ENCODE peak calls at places on chromosomes 16 and 17, in seven cellular contexts. One of them, this sample, is unnamed.

GRCh38 chr17:75785770-75786538 is 1.3 kb downstream of the UNK start:
- DNase-seq in CD8-positive, alpha-beta T cell: no peak
- DNase-seq in choroid plexus epithelial cell: peak; percentile 64
- DNase-seq in spleen: peak; percentile 20
- DNase-seq in cardiac muscle cell: no peak
- DNase-seq in A549: no peak
- DNase-seq in retinal pigment epithelial cell: no peak
- DNase-seq in this sample: no peak

GRCh38 chr17:78819402-78819801 is 21.2 kb downstream of the USP36 start:
- DNase-seq in A549: no peak
- DNase-seq in choroid plexus epithelial cell: no peak
- DNase-seq in retinal pigment epithelial cell: no peak
- DNase-seq in spleen: peak; percentile 61
- DNase-seq in cardiac muscle cell: no peak
- DNase-seq in CD8-positive, alpha-beta T cell: no peak
- DNase-seq in this sample: no peak

GRCh38 chr16:1863681-1864460 is 8.1 kb downstream of the MEIOB start:
- DNase-seq in retinal pigment epithelial cell: no peak
- DNase-seq in A549: peak; percentile 44
- DNase-seq in spleen: no peak
- DNase-seq in cardiac muscle cell: peak; percentile 44
- DNase-seq in choroid plexus epithelial cell: peak; percentile 62
- DNase-seq in CD8-positive, alpha-beta T cell: no peak
- DNase-seq in this sample: no peak

GRCh38 chr16:30557397-30557949 is 701 bp downstream of the ZNF764 start:
- DNase-seq in cardiac muscle cell: no peak
- DNase-seq in A549: no peak
- DNase-seq in CD8-positive, alpha-beta T cell: no peak
- DNase-seq in spleen: no peak
- DNase-seq in choroid plexus epithelial cell: no peak
- DNase-seq in retinal pigment epithelial cell: no peak
- DNase-seq in this sample: no peak

GRCh38 chr16:89040391-89040790 is 53.3 kb upstream of the ACSF3 start:
- DNase-seq in retinal pigment epithelial cell: no peak
- DNase-seq in choroid plexus epithelial cell: no peak
- DNase-seq in A549: no peak
- DNase-seq in cardiac muscle cell: no peak
- DNase-seq in CD8-positive, alpha-beta T cell: no peak
- DNase-seq in spleen: peak; percentile 50
- DNase-seq in this sample: no peak

GRCh38 chr17:83068641-83069570 is 10.5 kb upstream of the METRNL start:
- DNase-seq in cardiac muscle cell: no peak
- DNase-seq in spleen: peak; percentile 74
- DNase-seq in CD8-positive, alpha-beta T cell: no peak
- DNase-seq in retinal pigment epithelial cell: no peak
- DNase-seq in choroid plexus epithelial cell: no peak
- DNase-seq in A549: no peak
- DNase-seq in this sample: no peak

GRCh38 chr17:65785109-65785508 is 223.7 kb upstream of the AXIN2 start:
- DNase-seq in cardiac muscle cell: no peak
- DNase-seq in retinal pigment epithelial cell: peak; percentile 81
- DNase-seq in choroid plexus epithelial cell: peak; percentile 96
- DNase-seq in CD8-positive, alpha-beta T cell: no peak
- DNase-seq in A549: peak; percentile 93
- DNase-seq in spleen: no peak
- DNase-seq in this sample: peak; percentile 91

GRCh38 chr16:62711797-62712196 is 675.6 kb upstream of the CDH8 start:
- DNase-seq in choroid plexus epithelial cell: no peak
- DNase-seq in spleen: no peak
- DNase-seq in retinal pigment epithelial cell: no peak
- DNase-seq in cardiac muscle cell: no peak
- DNase-seq in CD8-positive, alpha-beta T cell: no peak
- DNase-seq in A549: no peak
- DNase-seq in this sample: no peak

GRCh38 chr16:4944333-4945281 is 7.7 kb upstream of the PPL start:
- DNase-seq in A549: peak; percentile 94
- DNase-seq in cardiac muscle cell: peak; percentile 63
- DNase-seq in retinal pigment epithelial cell: peak; percentile 98
- DNase-seq in choroid plexus epithelial cell: peak; percentile 97
- DNase-seq in CD8-positive, alpha-beta T cell: no peak
- DNase-seq in spleen: no peak
- DNase-seq in this sample: peak; percentile 22

GRCh38 chr16:88911148-88911945 is 44.9 kb upstream of the PABPN1L start:
- DNase-seq in retinal pigment epithelial cell: no peak
- DNase-seq in choroid plexus epithelial cell: no peak
- DNase-seq in A549: no peak
- DNase-seq in cardiac muscle cell: no peak
- DNase-seq in CD8-positive, alpha-beta T cell: no peak
- DNase-seq in spleen: peak; percentile 87
- DNase-seq in this sample: no peak

GRCh38 chr16:35776-36305 is 17.6 kb downstream of the POLR3K start:
- DNase-seq in choroid plexus epithelial cell: no peak
- DNase-seq in A549: no peak
- DNase-seq in retinal pigment epithelial cell: no peak
- DNase-seq in CD8-positive, alpha-beta T cell: no peak
- DNase-seq in spleen: no peak
- DNase-seq in cardiac muscle cell: no peak
- DNase-seq in this sample: no peak

GRCh38 chr17:61410555-61411089 is 11.0 kb downstream of the TBX2 start:
- DNase-seq in A549: peak; percentile 60
- DNase-seq in spleen: peak; percentile 91
- DNase-seq in cardiac muscle cell: peak; percentile 89
- DNase-seq in choroid plexus epithelial cell: peak; percentile 75
- DNase-seq in retinal pigment epithelial cell: no peak
- DNase-seq in CD8-positive, alpha-beta T cell: peak; percentile 58
- DNase-seq in this sample: no peak

GRCh38 chr17:39485555-39485954 is 24.3 kb downstream of the CDK12 start:
- DNase-seq in choroid plexus epithelial cell: peak; percentile 95
- DNase-seq in CD8-positive, alpha-beta T cell: no peak
- DNase-seq in spleen: no peak
- DNase-seq in retinal pigment epithelial cell: peak; percentile 58
- DNase-seq in cardiac muscle cell: no peak
- DNase-seq in A549: peak; percentile 84
- DNase-seq in this sample: no peak

GRCh38 chr16:65218348-65218747 is 96.5 kb upstream of the CDH11 start:
- DNase-seq in choroid plexus epithelial cell: no peak
- DNase-seq in retinal pigment epithelial cell: no peak
- DNase-seq in spleen: no peak
- DNase-seq in cardiac muscle cell: no peak
- DNase-seq in A549: no peak
- DNase-seq in CD8-positive, alpha-beta T cell: no peak
- DNase-seq in this sample: no peak
- TF ChIP-seq CTCF in choroid plexus epithelial cell: no peak
- TF ChIP-seq CTCF in retinal pigment epithelial cell: no peak
- TF ChIP-seq CTCF in spleen: no peak
- TF ChIP-seq CTCF in cardiac muscle cell: no peak
- TF ChIP-seq CTCF in A549: no peak
- TF ChIP-seq CTCF in CD8-positive, alpha-beta T cell: no peak
- TF ChIP-seq CTCF in this sample: no peak

GRCh38 chr17:59151007-59151406 is 4.0 kb downstream of the SKA2 start:
- DNase-seq in CD8-positive, alpha-beta T cell: no peak
- DNase-seq in cardiac muscle cell: no peak
- DNase-seq in choroid plexus epithelial cell: no peak
- DNase-seq in A549: no peak
- DNase-seq in retinal pigment epithelial cell: no peak
- DNase-seq in spleen: no peak
- DNase-seq in this sample: no peak
- H3K4me3 ChIP-seq in CD8-positive, alpha-beta T cell: no peak overlapping the region
- H3K4me3 ChIP-seq in cardiac muscle cell: no peak overlapping the region
- H3K4me3 ChIP-seq in choroid plexus epithelial cell: no peak overlapping the region
- H3K4me3 ChIP-seq in A549: no peak overlapping the region
- H3K4me3 ChIP-seq in retinal pigment epithelial cell: no peak overlapping the region
- H3K4me3 ChIP-seq in spleen: no peak overlapping the region
- H3K4me3 ChIP-seq in this sample: no peak overlapping the region

DNA sequence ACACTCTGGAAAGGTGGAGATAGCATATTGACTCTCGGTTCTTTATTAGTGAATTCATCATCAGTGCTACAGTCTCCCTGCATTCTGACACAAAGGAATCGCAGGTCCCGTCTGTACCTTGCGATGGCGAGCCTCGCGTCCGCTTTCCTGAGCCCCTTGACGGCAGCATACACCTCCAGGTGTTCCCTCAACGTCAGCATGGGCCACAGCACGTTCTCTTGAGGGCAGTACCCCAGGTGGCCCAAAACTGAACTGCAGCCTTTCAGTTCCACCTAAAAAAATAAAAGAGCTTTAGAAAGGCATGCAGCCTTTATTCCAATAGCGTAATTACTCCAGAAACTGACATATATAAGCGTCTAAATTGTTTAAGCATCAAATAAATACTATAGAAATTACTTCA is 24.2 kb upstream of the ABCA9 start:
- DNase-seq in spleen: no peak
- DNase-seq in cardiac muscle cell: peak; percentile 27
- DNase-seq in choroid plexus epithelial cell: no peak
- DNase-seq in retinal pigment epithelial cell: no peak
- DNase-seq in CD8-positive, alpha-beta T cell: no peak
- DNase-seq in A549: peak; percentile 32
- DNase-seq in this sample: peak; percentile 4
- TF ChIP-seq CTCF in spleen: peak; percentile 28
- TF ChIP-seq CTCF in cardiac muscle cell: peak; percentile 38
- TF ChIP-seq CTCF in choroid plexus epithelial cell: peak; percentile 54
- TF ChIP-seq CTCF in retinal pigment epithelial cell: peak; percentile 51
- TF ChIP-seq CTCF in CD8-positive, alpha-beta T cell: peak; percentile 31
- TF ChIP-seq CTCF in A549: no peak
- TF ChIP-seq CTCF in this sample: peak; percentile 47

DNA sequence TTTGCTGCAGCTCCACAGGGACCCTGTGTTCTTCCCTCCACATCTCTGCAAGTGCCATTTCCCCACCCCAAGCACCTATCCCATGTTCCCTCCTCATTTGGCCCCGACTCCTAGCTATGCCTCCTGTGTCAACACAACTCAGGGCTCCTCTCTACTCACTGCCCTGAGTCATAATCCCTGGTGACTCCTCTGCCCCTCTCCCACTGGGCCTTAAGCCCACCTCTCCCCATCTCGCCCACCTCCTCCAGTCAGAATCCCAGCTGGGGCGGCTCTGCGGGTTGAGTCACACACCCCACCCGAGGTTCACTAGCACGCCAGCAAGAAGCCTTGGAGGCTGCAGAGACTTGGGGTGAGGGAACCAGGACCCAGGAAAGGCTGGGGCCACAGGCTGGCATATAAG is 346.2 kb downstream of the FOXL1 start:
- DNase-seq in A549: peak; percentile 12
- DNase-seq in retinal pigment epithelial cell: peak; percentile 83
- DNase-seq in spleen: no peak
- DNase-seq in cardiac muscle cell: no peak
- DNase-seq in CD8-positive, alpha-beta T cell: no peak
- DNase-seq in choroid plexus epithelial cell: no peak
- DNase-seq in this sample: no peak
- H3K4me3 ChIP-seq in A549: no peak overlapping the region
- H3K4me3 ChIP-seq in retinal pigment epithelial cell: no peak overlapping the region
- H3K4me3 ChIP-seq in spleen: no peak overlapping the region
- H3K4me3 ChIP-seq in cardiac muscle cell: no peak overlapping the region
- H3K4me3 ChIP-seq in CD8-positive, alpha-beta T cell: no peak overlapping the region
- H3K4me3 ChIP-seq in choroid plexus epithelial cell: no peak overlapping the region
- H3K4me3 ChIP-seq in this sample: no peak overlapping the region

GRCh38 chr16:86016201-86016965 is 117.4 kb downstream of the IRF8 start:
- DNase-seq in A549: peak; percentile 64
- DNase-seq in CD8-positive, alpha-beta T cell: no peak
- DNase-seq in choroid plexus epithelial cell: peak; percentile 81
- DNase-seq in retinal pigment epithelial cell: no peak
- DNase-seq in cardiac muscle cell: peak; percentile 70
- DNase-seq in spleen: no peak
- DNase-seq in this sample: peak; percentile 3

GRCh38 chr16:86022381-86022960 is 123.5 kb downstream of the IRF8 start:
- DNase-seq in CD8-positive, alpha-beta T cell: no peak
- DNase-seq in choroid plexus epithelial cell: no peak
- DNase-seq in retinal pigment epithelial cell: no peak
- DNase-seq in cardiac muscle cell: peak; percentile 87
- DNase-seq in spleen: no peak
- DNase-seq in A549: no peak
- DNase-seq in this sample: no peak

GRCh38 chr16:86018487-86018886 is 119.5 kb downstream of the IRF8 start:
- DNase-seq in retinal pigment epithelial cell: no peak
- DNase-seq in cardiac muscle cell: no peak
- DNase-seq in CD8-positive, alpha-beta T cell: no peak
- DNase-seq in A549: no peak
- DNase-seq in spleen: no peak
- DNase-seq in choroid plexus epithelial cell: peak; percentile 72
- DNase-seq in this sample: no peak

GRCh38 chr16:86020971-86021370 is 122.0 kb downstream of the IRF8 start:
- DNase-seq in spleen: no peak
- DNase-seq in A549: no peak
- DNase-seq in retinal pigment epithelial cell: no peak
- DNase-seq in CD8-positive, alpha-beta T cell: no peak
- DNase-seq in cardiac muscle cell: no peak
- DNase-seq in choroid plexus epithelial cell: no peak
- DNase-seq in this sample: no peak

GRCh38 chr16:86019446-86020047 is 120.6 kb downstream of the IRF8 start:
- DNase-seq in A549: peak; percentile 22
- DNase-seq in CD8-positive, alpha-beta T cell: no peak
- DNase-seq in choroid plexus epithelial cell: no peak
- DNase-seq in spleen: no peak
- DNase-seq in retinal pigment epithelial cell: no peak
- DNase-seq in cardiac muscle cell: peak; percentile 54
- DNase-seq in this sample: no peak
- TF ChIP-seq CTCF in A549: no peak
- TF ChIP-seq CTCF in CD8-positive, alpha-beta T cell: no peak
- TF ChIP-seq CTCF in choroid plexus epithelial cell: peak; percentile 59
- TF ChIP-seq CTCF in spleen: no peak
- TF ChIP-seq CTCF in retinal pigment epithelial cell: peak; percentile 37
- TF ChIP-seq CTCF in cardiac muscle cell: peak; percentile 33
- TF ChIP-seq CTCF in this sample: peak; percentile 27

GRCh38 chr17:81223758-81224122 is 975 bp upstream of the CEP131 start:
- DNase-seq in retinal pigment epithelial cell: no peak
- DNase-seq in choroid plexus epithelial cell: no peak
- DNase-seq in cardiac muscle cell: no peak
- DNase-seq in A549: no peak
- DNase-seq in CD8-positive, alpha-beta T cell: no peak
- DNase-seq in spleen: no peak
- DNase-seq in this sample: no peak
- H3K4me3 ChIP-seq in retinal pigment epithelial cell: peak overlapping the region; percentile 46
- H3K4me3 ChIP-seq in choroid plexus epithelial cell: peak overlapping the region; percentile 60
- H3K4me3 ChIP-seq in cardiac muscle cell: peak overlapping the region; percentile 16
- H3K4me3 ChIP-seq in A549: peak overlapping the region; percentile 33
- H3K4me3 ChIP-seq in CD8-positive, alpha-beta T cell: peak overlapping the region; percentile 52
- H3K4me3 ChIP-seq in spleen: no peak overlapping the region
- H3K4me3 ChIP-seq in this sample: no peak overlapping the region

GRCh38 chr16:49287572-49287971 is 5.9 kb upstream of the CBLN1 start:
- DNase-seq in retinal pigment epithelial cell: no peak
- DNase-seq in CD8-positive, alpha-beta T cell: no peak
- DNase-seq in cardiac muscle cell: no peak
- DNase-seq in spleen: no peak
- DNase-seq in choroid plexus epithelial cell: no peak
- DNase-seq in A549: no peak
- DNase-seq in this sample: no peak
- TF ChIP-seq CTCF in retinal pigment epithelial cell: no peak
- TF ChIP-seq CTCF in CD8-positive, alpha-beta T cell: no peak
- TF ChIP-seq CTCF in cardiac muscle cell: no peak
- TF ChIP-seq CTCF in spleen: no peak
- TF ChIP-seq CTCF in choroid plexus epithelial cell: no peak
- TF ChIP-seq CTCF in A549: no peak
- TF ChIP-seq CTCF in this sample: no peak